ENCODE peak calls at places on chromosomes 5 and 9, in ten cellular contexts. B, M, O, A, X, L, T, K, S and G are unnamed samples.

GRCh38 chr9:70477907-70478480 is 63.5 kb upstream of the KLF9 start:
- DNase-seq in L (no peak), T (no peak), B (no peak), K (no peak), O (no peak), X (no peak), M (no peak), S (no peak), A (no peak), G (no peak)

GRCh38 chr5:78953092-78953800 is 31.9 kb downstream of the ARSB start:
- DNase-seq in B (no peak), L (no peak), A (no peak), X (no peak), T (no peak), S (no peak), O (no peak), K (peak; percentile 73), M (no peak), G (no peak)

GRCh38 chr5:88666761-88667186 is 216.2 kb downstream of the MEF2C start:
- DNase-seq in T (no peak), S (no peak), A (no peak), K (peak; percentile 36), X (no peak), M (no peak), B (peak; percentile 30), L (no peak), O (no peak), G (no peak)

GRCh38 chr5:131406997-131407638 is 143.3 kb downstream of the CDC42SE2 start:
- DNase-seq in A (no peak), K (no peak), T (no peak), X (no peak), S (no peak), O (no peak), L (peak; percentile 48), M (no peak), B (no peak), G (no peak)

GRCh38 chr5:164358531-164359259 is 853.3 kb downstream of the MAT2B start:
- DNase-seq in S (no peak), X (no peak), O (no peak), B (no peak), A (no peak), T (no peak), K (no peak), M (no peak), L (peak; percentile 31), G (no peak)

GRCh38 chr5:76163111-76163628 is 80.0 kb downstream of the SV2C start:
- DNase-seq in M (no peak), B (no peak), X (no peak), S (no peak), A (no peak), O (no peak), K (no peak), L (no peak), T (no peak), G (no peak)

GRCh38 chr5:160887780-160888179 is 35.8 kb upstream of the ATP10B start:
- DNase-seq in A (no peak), S (no peak), T (no peak), M (no peak), X (no peak), K (no peak), O (no peak), B (no peak), L (no peak), G (no peak)

GRCh38 chr5:151742870-151743294 is 15.5 kb downstream of the ATOX1 start:
- DNase-seq in K (peak; percentile 52), B (peak; percentile 67), O (peak; percentile 21), T (no peak), S (no peak), X (no peak), M (no peak), L (peak; percentile 22), A (no peak), G (no peak)

GRCh38 chr9:106829666-106830408 is 33.1 kb upstream of the ZNF462 start:
- DNase-seq in O (no peak), M (no peak), A (no peak), L (no peak), T (no peak), S (no peak), X (no peak), K (no peak), B (no peak), G (no peak)

GRCh38 chr9:134624827-134625181 is 16.8 kb upstream of the COL5A1 start:
- DNase-seq in O (no peak), K (no peak), S (no peak), T (no peak), A (no peak), B (peak; percentile 95), M (no peak), L (no peak), X (no peak), G (no peak)

GRCh38 chr9:107439991-107440456 is 49.5 kb downstream of the KLF4 start:
- DNase-seq in B (no peak), O (no peak), A (no peak), K (no peak), M (no peak), X (no peak), T (no peak), L (no peak), S (no peak), G (no peak)

GRCh38 chr5:82641362-82641988 is 363.3 kb upstream of the RPS23 start:
- DNase-seq in S (peak; percentile 25), L (peak; percentile 41), X (peak; percentile 88), B (peak; percentile 56), M (peak; percentile 60), A (no peak), T (no peak), O (peak; percentile 42), K (peak; percentile 59), G (no peak)

GRCh38 chr5:142722146-142722545 is 36.3 kb upstream of the FGF1 start:
- DNase-seq in B (no peak), A (no peak), K (no peak), S (no peak), M (no peak), T (no peak), L (no peak), O (no peak), X (no peak), G (no peak)

GRCh38 chr9:136867917-136868316 is 1.8 kb upstream of the EDF1 start:
- DNase-seq in S (no peak), K (no peak), L (no peak), O (no peak), A (no peak), M (no peak), B (no peak), X (no peak), T (no peak), G (no peak)

GRCh38 chr5:81132381-81132780 is 100.7 kb upstream of the CKMT2 start:
- DNase-seq in X (no peak), T (no peak), M (no peak), O (no peak), S (no peak), K (no peak), B (no peak), L (no peak), A (no peak), G (no peak)

GRCh38 chr5:55994502-55994997 is at the start of gene IL6ST:
- DNase-seq in L (no peak), B (peak; percentile 67), M (peak; percentile 42), X (no peak), T (peak; percentile 30), O (peak; percentile 79), K (no peak), S (no peak), A (no peak), G (no peak)

GRCh38 chr5:1743061-1743768 is 56.4 kb downstream of the MRPL36 start:
- DNase-seq in L (no peak), O (no peak), T (no peak), B (no peak), S (no peak), M (no peak), A (no peak), K (no peak), X (no peak), G (no peak)